ENCODE peak calls at places on chromosome 6, in four cellular contexts. B, I, Z and S are unnamed samples.
A peak's percentile ranks its signal among the peaks of the same experiment; 100 is the strongest.

GRCh38 chr6:27873101-27874030 is 38.8 kb downstream of the OR2B2 start:
- DNase-seq in B (peak; percentile 21), I (peak; percentile 76), Z (no peak), S (peak; percentile 86)

GRCh38 chr6:33719326-33719987 is 8.0 kb upstream of the UQCC2 start:
- DNase-seq in B (no peak), I (no peak), Z (no peak), S (no peak)

GRCh38 chr6:156685823-156686428 is 91.3 kb upstream of the ARID1B start:
- DNase-seq in B (no peak), I (no peak), Z (no peak), S (no peak)

GRCh38 chr6:27138837-27139752 is 108.4 kb upstream of the PRSS16 start:
- DNase-seq in B (peak; percentile 47), I (no peak), Z (no peak), S (peak; percentile 69)

GRCh38 chr6:105609375-105609991 is 206.6 kb upstream of the PREP start:
- DNase-seq in B (no peak), I (no peak), Z (no peak), S (peak; percentile 50)

GRCh38 chr6:37056112-37056403 is 50.6 kb downstream of the FGD2 start:
- DNase-seq in B (no peak), I (no peak), Z (no peak), S (no peak)

GRCh38 chr6:126721581-126722145 is 381.7 kb downstream of the CENPW start:
- DNase-seq in B (no peak), I (no peak), Z (no peak), S (peak; percentile 5)

GRCh38 chr6:167829513-167829912 is 2.8 kb downstream of the AFDN start:
- DNase-seq in B (no peak), I (no peak), Z (no peak), S (no peak)

GRCh38 chr6:38753707-38754106 is 38.6 kb downstream of the DNAH8 start:
- DNase-seq in B (no peak), I (no peak), Z (no peak), S (no peak)

GRCh38 chr6:90080876-90081464 is 186.7 kb downstream of the GJA10 start:
- DNase-seq in B (no peak), I (no peak), Z (no peak), S (no peak)

GRCh38 chr6:89007209-89008001 is 44.0 kb upstream of the RNGTT start:
- DNase-seq in B (no peak), I (no peak), Z (no peak), S (no peak)

GRCh38 chr6:167795874-167796667 is 30.6 kb upstream of the AFDN start:
- DNase-seq in B (no peak), I (no peak), Z (no peak), S (peak; percentile 31)

GRCh38 chr6:159852877-159853276 is 37.9 kb upstream of the MAS1 start:
- DNase-seq in B (no peak), I (no peak), Z (no peak), S (no peak)

GRCh38 chr6:107670792-107671199 is 153.3 kb downstream of the SCML4 start:
- DNase-seq in B (peak; percentile 35), I (peak; percentile 69), Z (no peak), S (peak; percentile 20)

GRCh38 chr6:149560736-149561135 is 5.4 kb upstream of the GINM1 start:
- DNase-seq in B (no peak), I (no peak), Z (no peak), S (peak; percentile 26)

GRCh38 chr6:90917371-90917770 is 330.5 kb upstream of the MAP3K7 start:
- DNase-seq in B (no peak), I (no peak), Z (no peak), S (no peak)

GRCh38 chr6:125307964-125308615 is 6.3 kb upstream of the HDDC2 start:
- DNase-seq in B (no peak), I (no peak), Z (no peak), S (no peak)

GRCh38 chr6:35776364-35777215 is at the start of gene CLPSL2:
- DNase-seq in B (no peak), I (no peak), Z (no peak), S (peak; percentile 22)

GRCh38 chr6:166586424-166587156 is at the start of gene RAMACL:
- DNase-seq in B (no peak), I (no peak), Z (no peak), S (no peak)

GRCh38 chr6:129894904-129895303 is 33.8 kb upstream of the TMEM244 start:
- DNase-seq in B (no peak), I (no peak), Z (no peak), S (no peak)

GRCh38 chr6:104957301-104958177 is 632 bp downstream of the LIN28B start:
- DNase-seq in B (no peak), I (no peak), Z (no peak), S (no peak)

GRCh38 chr6:161961046-161961445 is 687.2 kb upstream of the AGPAT4 start:
- DNase-seq in B (no peak), I (no peak), Z (no peak), S (no peak)

GRCh38 chr6:134114918-134115714 is 62.7 kb upstream of the SLC2A12 start:
- DNase-seq in B (no peak), I (no peak), Z (no peak), S (no peak)

GRCh38 chr6:16481680-16482079 is 243.3 kb downstream of the GMPR start:
- DNase-seq in B (no peak), I (no peak), Z (no peak), S (no peak)

GRCh38 chr6:641225-641985 is 15.5 kb downstream of the HUS1B start:
- DNase-seq in B (no peak), I (no peak), Z (no peak), S (no peak)

GRCh38 chr6:7260291-7261029 is 52.5 kb downstream of the SSR1 start:
- DNase-seq in B (no peak), I (no peak), Z (no peak), S (no peak)

GRCh38 chr6:4402477-4402976 is 267.2 kb upstream of the ECI2 start:
- DNase-seq in B (peak; percentile 24), I (no peak), Z (no peak), S (peak; percentile 69)

GRCh38 chr6:148037496-148037895 is 305.1 kb upstream of the SASH1 start:
- DNase-seq in B (no peak), I (no peak), Z (no peak), S (no peak)

GRCh38 chr6:130524552-130524951 is 158.7 kb downstream of the TMEM200A start:
- DNase-seq in B (no peak), I (no peak), Z (no peak), S (no peak)

GRCh38 chr6:115740907-115741306 is 319.8 kb downstream of the FRK start:
- DNase-seq in B (no peak), I (no peak), Z (no peak), S (no peak)

GRCh38 chr6:73505142-73505541 is 15.7 kb downstream of the EEF1A1 start:
- DNase-seq in B (no peak), I (no peak), Z (no peak), S (no peak)

GRCh38 chr6:8131265-8131897 is 29.0 kb upstream of the EEF1E1 start:
- DNase-seq in B (no peak), I (peak; percentile 69), Z (no peak), S (peak; percentile 39)

GRCh38 chr6:139161169-139161568 is 26.3 kb downstream of the HECA start:
- DNase-seq in B (no peak), I (no peak), Z (no peak), S (peak; percentile 29)

DNA sequence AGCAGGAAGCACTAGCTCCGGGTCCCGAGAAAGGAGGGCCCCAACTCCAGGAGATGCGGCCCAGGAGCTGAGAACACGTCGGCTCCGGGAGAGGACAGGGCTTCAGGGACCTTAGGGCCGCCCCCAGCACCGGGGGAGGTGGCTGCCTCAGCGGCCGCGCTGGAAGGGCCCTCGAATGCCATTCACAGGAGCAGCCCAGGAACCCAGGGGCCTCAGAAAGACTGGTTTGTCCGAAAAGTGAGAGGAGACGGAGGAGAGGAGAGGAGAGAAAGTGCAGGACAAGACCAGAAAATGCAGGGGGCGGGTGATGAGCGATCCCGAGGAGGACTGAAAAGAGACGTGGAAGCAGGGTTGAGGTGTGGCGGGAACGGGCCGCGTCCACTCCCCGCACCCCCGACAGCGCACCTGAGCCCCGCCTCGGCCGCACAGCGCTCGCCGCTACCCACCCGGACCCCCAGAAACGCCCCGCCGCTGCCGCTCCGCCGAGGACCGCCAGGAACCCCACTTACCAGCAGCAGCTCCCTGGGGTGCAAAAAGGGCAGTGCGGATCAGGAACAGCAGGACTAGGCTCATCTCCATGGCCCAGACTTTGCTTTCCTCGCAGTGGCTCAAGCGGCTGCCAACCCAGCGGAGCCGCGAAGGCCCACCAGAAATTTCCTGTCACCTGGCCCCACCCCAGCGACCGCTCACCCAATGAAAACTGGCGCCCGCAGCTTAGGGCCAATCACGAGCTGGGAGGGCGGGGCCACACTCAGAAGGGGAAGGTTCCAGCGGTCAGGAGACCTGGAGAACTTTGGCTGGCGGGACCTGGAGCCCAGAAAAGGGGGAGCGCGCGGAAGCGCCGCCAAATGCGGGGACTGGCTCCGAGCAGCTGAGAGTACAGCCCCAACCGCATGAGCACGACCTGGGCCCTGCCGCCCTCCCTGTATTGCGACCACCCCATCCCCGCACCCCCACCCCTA is 25.4 kb downstream of the HLA-F start:
- DNase-seq in B (peak; percentile 95), I (peak; percentile 96), Z (peak; percentile 95), S (peak; percentile 83)
- H3K27me3 ChIP-seq in B (no peaks in the 10 kb centered on the region), I (no peaks in the 10 kb centered on the region), Z (no peaks in the 10 kb centered on the region), S (no peaks in the 10 kb centered on the region)

GRCh38 chr6:86487660-86488221 is 449.6 kb upstream of the HTR1E start:
- DNase-seq in B (no peak), I (no peak), Z (no peak), S (no peak)
- H3K9me3 ChIP-seq in B (no peaks in the 10 kb centered on the region), I (no peaks in the 10 kb centered on the region), Z (no peaks in the 10 kb centered on the region), S (no peaks in the 10 kb centered on the region)

GRCh38 chr6:45509426-45509825 is 131.7 kb upstream of the SUPT3H start:
- DNase-seq in B (no peak), I (no peak), Z (no peak), S (no peak)

GRCh38 chr6:45514454-45514853 is 136.7 kb upstream of the SUPT3H start:
- DNase-seq in B (no peak), I (no peak), Z (no peak), S (no peak)

GRCh38 chr6:45513331-45513730 is 135.6 kb upstream of the SUPT3H start:
- DNase-seq in B (no peak), I (no peak), Z (no peak), S (no peak)

GRCh38 chr6:45513843-45514242 is 136.1 kb upstream of the SUPT3H start:
- DNase-seq in B (no peak), I (no peak), Z (no peak), S (no peak)

GRCh38 chr6:45512594-45512993 is 134.9 kb upstream of the SUPT3H start:
- DNase-seq in B (no peak), I (no peak), Z (no peak), S (no peak)
- H3K36me3 ChIP-seq in B (no peaks in the 10 kb centered on the region), I (no peaks in the 10 kb centered on the region), Z (no peaks in the 10 kb centered on the region), S (no peaks in the 10 kb centered on the region)

DNA sequence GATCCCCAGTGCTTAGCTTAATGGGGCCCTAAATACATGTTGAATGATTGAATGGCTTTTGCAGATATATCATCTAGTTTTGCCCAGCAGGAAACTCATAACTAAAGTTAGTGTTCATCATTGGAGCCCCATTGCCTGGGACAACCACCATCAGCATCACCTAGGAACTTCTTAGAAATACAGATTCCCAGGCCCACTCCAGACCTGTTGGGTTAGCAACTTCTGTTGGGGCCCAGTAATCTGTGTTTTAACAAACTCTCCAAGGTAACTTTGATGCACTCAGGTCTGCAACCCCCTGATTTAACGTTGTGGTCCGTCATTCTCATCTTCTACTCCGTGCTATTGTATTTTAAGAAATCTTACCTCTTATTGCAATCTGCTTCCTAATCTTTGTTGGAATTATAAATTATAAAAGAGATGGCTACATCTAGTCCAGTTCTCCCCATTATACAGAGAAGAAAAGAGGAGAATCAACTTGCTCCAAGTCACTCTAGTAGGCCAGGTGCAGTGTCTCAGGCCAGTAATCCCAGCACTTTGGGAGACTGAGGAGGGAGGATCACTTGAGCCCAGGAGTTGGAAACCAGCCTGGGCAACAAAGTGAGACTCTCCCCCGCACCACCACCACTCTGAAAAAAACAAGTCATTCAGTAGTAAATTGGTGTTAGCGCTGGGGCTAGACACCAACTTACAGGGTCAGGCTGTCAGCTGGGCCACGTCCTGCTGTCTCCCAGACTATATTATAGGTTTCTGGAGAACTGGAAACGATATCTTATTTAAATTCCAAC is 13.7 kb downstream of the FOXP4 start:
- DNase-seq in B (no peak), I (no peak), Z (no peak), S (no peak)
- H3K27me3 ChIP-seq in B (no peaks in the 10 kb centered on the region), I (no peaks in the 10 kb centered on the region), Z (no peaks in the 10 kb centered on the region), S (no peaks in the 10 kb centered on the region)